ENCODE peak calls at places on chromosomes 7 and 10, in four cellular contexts. I is stomach, J is GM23248, G is fibroblast of lung. E is an unnamed sample.

GRCh38 chr7:157013602-157014549 is 3.4 kb upstream of the MNX1 start:
- DNase-seq in I (no peak), J (no peak), G (no peak), E (no peak)

GRCh38 chr10:123555616-123556015 is 110.5 kb upstream of the GPR26 start:
- DNase-seq in G (no peak), J (no peak), I (no peak), E (no peak)

GRCh38 chr7:157010588-157011332 is at the start of gene MNX1:
- DNase-seq in J (no peak), G (no peak), I (peak; percentile 91), E (peak; percentile 92)

GRCh38 chr10:18738835-18739234 is 79.6 kb downstream of the ARL5B start:
- DNase-seq in J (peak; percentile 92), I (no peak), G (peak; percentile 66), E (no peak)

GRCh38 chr7:28183627-28184026 is 3.0 kb upstream of the JAZF1 start:
- DNase-seq in J (no peak), G (peak; percentile 65), I (no peak), E (no peak)

GRCh38 chr10:74929197-74929596 is 102.8 kb downstream of the KAT6B start:
- DNase-seq in G (peak; percentile 78), J (peak; percentile 63), I (no peak), E (no peak)

GRCh38 chr10:119090026-119090808 is 9.6 kb upstream of the EIF3A start:
- DNase-seq in J (no peak), I (peak; percentile 24), G (no peak), E (no peak)

GRCh38 chr7:13259908-13260307 is 572.5 kb downstream of the ARL4A start:
- DNase-seq in I (no peak), J (no peak), G (no peak), E (no peak)

GRCh38 chr10:34967411-34967880 is 122.7 kb downstream of the CUL2 start:
- DNase-seq in J (peak; percentile 66), I (peak; percentile 66), G (peak; percentile 82), E (peak; percentile 39)

GRCh38 chr10:86929445-86929844 is 28.0 kb downstream of the MMRN2 start:
- DNase-seq in I (no peak), J (no peak), G (no peak), E (no peak)

GRCh38 chr10:86937502-86938154 is 19.8 kb downstream of the MMRN2 start:
- DNase-seq in J (no peak), G (no peak), I (no peak), E (no peak)

GRCh38 chr10:86936661-86937501 is 20.5 kb downstream of the MMRN2 start:
- DNase-seq in G (peak; percentile 49), I (peak; percentile 56), J (peak; percentile 71), E (no peak)

GRCh38 chr10:86932674-86933073 is 24.7 kb downstream of the MMRN2 start:
- DNase-seq in G (no peak), I (no peak), J (no peak), E (no peak)

DNA sequence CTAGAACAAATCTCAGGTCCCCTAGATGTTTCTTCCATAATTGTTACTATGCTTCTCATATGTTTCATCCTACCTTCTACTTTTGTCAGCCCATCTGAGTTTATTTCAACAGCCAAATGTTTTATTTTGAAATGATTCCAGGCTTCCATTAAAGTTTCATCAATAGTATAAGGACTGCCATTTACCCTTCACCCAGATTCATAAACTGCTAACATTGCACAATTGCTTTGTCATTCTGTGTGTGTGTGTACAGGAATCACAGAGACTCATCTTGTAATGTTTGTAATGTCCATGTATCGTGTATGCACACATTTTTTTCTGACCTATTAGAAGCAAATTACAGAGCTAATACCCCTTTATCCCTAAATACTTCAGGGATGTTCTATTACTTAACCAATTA is 25.5 kb downstream of the MMRN2 start:
- DNase-seq in G (peak; percentile 88), J (peak; percentile 69), I (no peak), E (no peak)
- H3K27ac ChIP-seq in G (no peak overlapping the region), J (peak overlapping the region; percentile 28), I (peak overlapping the region; percentile 30), E (no peak overlapping the region)

DNA sequence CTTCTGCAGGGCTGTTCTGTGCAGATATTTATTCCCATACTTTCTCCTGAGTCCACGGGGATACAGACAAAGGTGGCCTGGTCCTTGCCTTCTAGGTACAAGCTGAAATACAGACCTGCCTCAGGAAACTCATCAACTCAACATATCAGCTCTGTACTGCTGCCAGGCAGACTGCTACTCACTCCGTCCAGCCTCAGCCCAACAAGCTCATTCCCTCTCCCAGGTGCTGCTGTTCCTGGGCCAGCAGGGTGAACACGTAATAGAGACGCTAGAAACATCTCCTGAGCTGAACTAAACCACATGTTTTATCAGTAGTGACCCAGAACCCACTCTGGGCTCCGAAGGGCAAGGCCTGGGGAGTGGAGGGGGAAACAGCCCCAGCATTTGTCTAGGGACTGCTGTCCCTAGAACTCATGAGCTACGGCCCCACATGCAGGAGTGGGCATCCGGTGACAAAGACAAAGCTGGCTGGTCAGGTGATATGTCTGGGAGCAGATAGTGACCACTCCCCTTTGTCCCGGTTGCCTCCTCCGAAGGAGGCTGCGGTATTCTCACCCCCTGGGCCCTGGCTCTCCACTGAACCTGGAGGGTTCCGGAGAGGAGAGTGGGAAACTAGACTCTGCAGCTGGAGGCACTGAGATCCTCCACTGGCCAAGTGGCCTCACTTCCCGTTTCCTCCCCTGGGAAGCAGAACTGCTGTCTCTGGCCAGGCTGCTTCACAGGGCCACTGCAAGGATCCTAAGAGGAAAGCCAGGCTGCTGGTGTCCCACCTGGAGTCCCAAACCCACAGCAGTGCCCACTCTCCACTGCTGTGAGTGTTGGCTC is 116.1 kb downstream of the FAM53B start:
- DNase-seq in J (no peak), I (no peak), G (no peak), E (no peak)
- H3K4me1 ChIP-seq in J (no peaks in the 10 kb centered on the region), I (peaks cover 71% of the 10 kb centered on the region), G (no peaks in the 10 kb centered on the region), E (peaks cover 27% of the 10 kb centered on the region)

GRCh38 chr7:27174077-27175004 is at the start of gene HOXA10:
- DNase-seq in I (peak; percentile 22), G (no peak), J (peak; percentile 73), E (no peak)

GRCh38 chr7:27172388-27172774 is 1.7 kb downstream of the HOXA10 start:
- DNase-seq in G (no peak), J (peak; percentile 71), I (no peak), E (peak; percentile 4)

GRCh38 chr7:27171636-27172387 is 2.3 kb downstream of the HOXA10 start:
- DNase-seq in I (no peak), G (no peak), J (peak; percentile 71), E (peak; percentile 10)

GRCh38 chr7:27173412-27174076 is 576 bp downstream of the HOXA10 start:
- DNase-seq in J (peak; percentile 74), I (peak; percentile 28), G (no peak), E (no peak)

GRCh38 chr7:27172823-27173411 is 1.2 kb downstream of the HOXA10 start:
- DNase-seq in J (peak; percentile 82), I (peak; percentile 20), G (no peak), E (no peak)
- H3K27me3 ChIP-seq in J (no peaks in the 10 kb centered on the region), I (peaks cover 100% of the 10 kb centered on the region), G (peaks cover 74% of the 10 kb centered on the region), E (peaks cover 5% of the 10 kb centered on the region)

DNA sequence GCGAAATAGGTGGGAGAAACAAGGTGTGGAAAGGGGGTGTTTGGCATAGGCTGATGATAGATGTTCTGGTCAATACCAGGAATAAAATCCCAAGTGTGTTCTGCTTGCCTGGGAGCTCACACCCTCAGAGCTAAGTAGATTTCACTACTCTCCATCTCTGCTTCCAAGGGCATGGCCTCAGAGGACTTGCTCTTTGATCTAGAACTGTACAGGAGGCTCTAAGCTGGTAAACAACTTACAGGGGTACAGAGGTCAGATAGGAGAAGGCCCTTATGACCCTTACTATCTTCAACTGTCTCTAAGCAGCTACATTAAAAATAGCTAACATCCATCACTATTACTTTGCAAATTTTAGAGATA is 221.5 kb upstream of the KLF14 start:
- DNase-seq in I (no peak), G (no peak), J (no peak), E (no peak)
- H3K27ac ChIP-seq in I (no peak overlapping the region), G (peak overlapping the region; percentile 4), J (peak overlapping the region; percentile 100), E (no peak overlapping the region)

GRCh38 chr7:4185136-4185535 is 497.0 kb upstream of the FOXK1 start:
- DNase-seq in I (no peak), J (no peak), G (no peak), E (no peak)
- H3K4me1 ChIP-seq in I (no peaks in the 10 kb centered on the region), J (no peaks in the 10 kb centered on the region), G (no peaks in the 10 kb centered on the region), E (peaks cover 14% of the 10 kb centered on the region)

DNA sequence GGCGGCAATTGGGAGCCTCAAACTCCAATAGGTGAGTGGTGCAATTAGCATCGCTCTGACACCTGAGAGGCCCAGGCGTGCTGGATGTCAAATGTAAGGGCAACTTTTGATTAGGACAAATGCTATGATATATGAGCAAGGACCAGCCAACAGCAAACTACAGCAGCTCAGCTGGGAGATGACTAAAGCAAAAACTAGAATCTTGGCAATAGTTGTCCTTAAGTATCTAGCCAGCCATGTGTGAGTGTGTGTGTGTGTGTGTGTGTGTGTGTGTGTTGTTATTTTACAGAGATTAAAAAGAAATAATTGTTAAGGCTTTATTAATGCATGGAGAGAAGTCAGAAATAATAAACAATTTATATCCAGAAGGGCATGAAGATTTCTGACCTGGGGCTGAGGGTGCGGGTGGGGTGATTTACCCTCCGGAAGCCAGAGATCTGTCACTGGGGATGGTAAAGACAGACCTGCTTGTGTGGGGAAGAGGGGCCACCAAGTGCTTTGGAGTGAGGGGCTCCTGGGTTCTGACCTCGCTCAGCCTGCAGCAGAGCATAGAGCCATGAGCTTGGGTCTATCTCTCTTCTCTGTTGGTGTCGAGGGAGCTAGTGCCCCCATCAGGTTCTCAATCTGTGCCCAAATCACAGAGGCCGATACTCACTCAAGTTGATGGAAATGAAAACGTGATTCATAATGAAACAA is 77.3 kb downstream of the EMX2 start:
- DNase-seq in I (no peak), G (no peak), J (peak; percentile 30), E (no peak)
- H3K27me3 ChIP-seq in I (peaks cover 33% of the 10 kb centered on the region), G (no peaks in the 10 kb centered on the region), J (no peaks in the 10 kb centered on the region), E (no peaks in the 10 kb centered on the region)

GRCh38 chr7:84700563-84701370 is 486.1 kb downstream of the SEMA3D start:
- DNase-seq in G (peak; percentile 20), I (no peak), J (peak; percentile 18), E (no peak)
- H3K27ac ChIP-seq in G (peak overlapping the region; percentile 70), I (no peak overlapping the region), J (peak overlapping the region; percentile 78), E (no peak overlapping the region)

DNA sequence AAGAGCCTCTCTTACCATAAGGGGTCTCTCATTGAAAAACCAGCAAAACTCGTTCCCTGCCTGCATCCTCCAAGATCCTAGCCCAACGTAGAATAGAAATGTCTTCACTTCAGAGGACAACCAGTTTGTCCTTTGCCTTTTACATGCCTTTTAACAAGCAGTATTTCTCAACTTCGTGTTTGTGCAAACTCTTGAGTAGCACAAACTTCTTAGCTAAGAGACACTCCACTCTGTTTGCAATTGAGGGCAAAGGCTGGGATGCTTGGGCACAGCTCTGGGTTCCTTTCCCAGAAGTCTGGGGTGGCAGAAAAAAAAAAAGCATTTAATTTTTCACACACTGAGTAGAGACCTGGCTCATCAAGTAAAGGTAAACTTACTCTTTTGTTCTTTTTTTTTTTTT is 19.5 kb upstream of the KCTD7 start:
- DNase-seq in J (no peak), G (no peak), I (no peak), E (no peak)
- H3K4me1 ChIP-seq in J (no peaks in the 10 kb centered on the region), G (no peaks in the 10 kb centered on the region), I (no peaks in the 10 kb centered on the region), E (no peaks in the 10 kb centered on the region)

E was measured in body of pancreas.